ENCODE peak calls at places on chromosomes 7 and 10, in nine cellular contexts. V is Peyer's patch; L is BE2C; X is cardiac muscle cell; H is cardiac fibroblast; Y is AG04449; P is choroid plexus epithelial cell; B is CD8-positive, alpha-beta T cell; I is stomach. J is an unnamed sample.

GRCh38 chr10:36597921-36598320 is 527.5 kb upstream of the ANKRD30A start:
- DNase-seq in P (no peak), B (no peak), V (no peak), I (no peak), H (no peak), L (no peak), X (no peak), Y (no peak), J (no peak)

GRCh38 chr10:75462865-75463264 is 31.4 kb downstream of the LRMDA start:
- DNase-seq in H (no peak), L (no peak), X (no peak), V (no peak), Y (no peak), I (no peak), B (no peak), P (no peak), J (no peak)

GRCh38 chr10:116688241-116688711 is 54.1 kb downstream of the HSPA12A start:
- DNase-seq in X (no peak), P (peak; percentile 75), Y (no peak), I (no peak), V (no peak), L (no peak), H (peak; percentile 66), B (no peak), J (no peak)

GRCh38 chr7:54827719-54828118 is 68.7 kb upstream of the SEC61G start:
- DNase-seq in V (no peak), I (no peak), H (no peak), P (no peak), X (no peak), B (no peak), L (no peak), Y (no peak), J (no peak)

GRCh38 chr10:49484501-49485230 is 54.3 kb downstream of the ERCC6 start:
- DNase-seq in Y (peak; percentile 56), I (no peak), B (no peak), H (peak; percentile 78), L (no peak), P (peak; percentile 82), V (no peak), X (no peak), J (no peak)

GRCh38 chr10:125152646-125153368 is 7.6 kb downstream of the CTBP2 start:
- DNase-seq in I (peak; percentile 72), V (no peak), P (peak; percentile 40), B (no peak), X (no peak), L (no peak), H (no peak), Y (no peak), J (no peak)

GRCh38 chr10:77949167-77949566 is 22.6 kb upstream of the DLG5 start:
- DNase-seq in P (peak; percentile 50), V (no peak), Y (no peak), I (no peak), X (peak; percentile 64), H (peak; percentile 66), B (no peak), L (peak; percentile 17), J (no peak)

GRCh38 chr7:105943486-105943885 is 19.6 kb upstream of the CDHR3 start:
- DNase-seq in Y (no peak), V (no peak), L (no peak), P (no peak), H (no peak), X (no peak), I (no peak), B (no peak), J (no peak)

GRCh38 chr10:89744021-89744420 is 42.6 kb downstream of the KIF20B start:
- DNase-seq in X (no peak), Y (peak; percentile 5), H (peak; percentile 45), I (no peak), P (peak; percentile 56), L (no peak), V (no peak), B (no peak), J (no peak)

GRCh38 chr7:79529896-79530235 is 76.4 kb upstream of the MAGI2 start:
- DNase-seq in X (no peak), H (peak; percentile 32), I (no peak), B (no peak), L (no peak), P (peak; percentile 47), V (no peak), Y (no peak), J (no peak)

GRCh38 chr10:26555719-26556368 is 117.7 kb downstream of the APBB1IP start:
- DNase-seq in I (peak; percentile 69), L (no peak), P (peak; percentile 26), X (no peak), H (peak; percentile 82), B (no peak), Y (no peak), V (no peak), J (no peak)

GRCh38 chr10:54148508-54148907 is 652.5 kb downstream of the PCDH15 start:
- DNase-seq in L (no peak), B (no peak), X (no peak), P (no peak), Y (no peak), V (no peak), H (no peak), I (no peak), J (no peak)

GRCh38 chr7:98240961-98241673 is 10.9 kb downstream of the TECPR1 start:
- DNase-seq in Y (no peak), P (peak; percentile 70), I (peak; percentile 72), X (peak; percentile 70), B (peak; percentile 17), V (peak; percentile 29), L (peak; percentile 63), H (peak; percentile 55), J (no peak)

GRCh38 chr7:41272664-41273063 is 430.2 kb downstream of the INHBA start:
- DNase-seq in X (no peak), L (no peak), Y (no peak), B (no peak), P (no peak), V (no peak), H (no peak), I (no peak), J (no peak)

GRCh38 chr7:41274179-41274578 is 428.7 kb downstream of the INHBA start:
- DNase-seq in V (no peak), X (no peak), B (no peak), H (no peak), I (no peak), P (no peak), Y (no peak), L (no peak), J (no peak)

GRCh38 chr7:41280491-41280890 is 422.4 kb downstream of the INHBA start:
- DNase-seq in H (no peak), V (no peak), L (no peak), B (no peak), P (no peak), X (no peak), Y (no peak), I (no peak), J (no peak)

DNA sequence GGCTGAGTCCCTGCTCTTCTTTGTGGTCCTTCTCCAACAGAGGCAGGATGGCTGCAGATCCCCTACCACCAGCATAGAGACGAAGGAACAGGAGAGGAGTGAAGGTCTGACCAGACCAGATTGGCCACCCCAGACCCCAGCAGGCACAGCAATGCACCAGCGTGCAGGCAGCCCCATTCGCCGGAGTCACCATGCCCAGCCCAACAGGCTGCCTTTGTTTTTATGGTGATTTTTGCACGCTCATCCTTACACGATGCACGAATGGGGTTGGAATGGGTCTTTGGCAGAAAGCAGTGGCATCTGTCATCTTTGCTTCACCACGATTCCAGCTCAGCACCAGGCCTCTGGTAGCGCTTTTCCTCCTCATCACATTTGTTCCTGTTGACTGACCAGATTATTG is 427.6 kb downstream of the INHBA start:
- DNase-seq in P (no peak), H (no peak), B (no peak), Y (no peak), V (no peak), X (no peak), L (no peak), I (no peak), J (no peak)
- TF ChIP-seq CTCF in P (no peak), H (no peak), B (no peak), Y (no peak), V (no peak), X (no peak), L (no peak), I (no peak), J (no peak)

DNA sequence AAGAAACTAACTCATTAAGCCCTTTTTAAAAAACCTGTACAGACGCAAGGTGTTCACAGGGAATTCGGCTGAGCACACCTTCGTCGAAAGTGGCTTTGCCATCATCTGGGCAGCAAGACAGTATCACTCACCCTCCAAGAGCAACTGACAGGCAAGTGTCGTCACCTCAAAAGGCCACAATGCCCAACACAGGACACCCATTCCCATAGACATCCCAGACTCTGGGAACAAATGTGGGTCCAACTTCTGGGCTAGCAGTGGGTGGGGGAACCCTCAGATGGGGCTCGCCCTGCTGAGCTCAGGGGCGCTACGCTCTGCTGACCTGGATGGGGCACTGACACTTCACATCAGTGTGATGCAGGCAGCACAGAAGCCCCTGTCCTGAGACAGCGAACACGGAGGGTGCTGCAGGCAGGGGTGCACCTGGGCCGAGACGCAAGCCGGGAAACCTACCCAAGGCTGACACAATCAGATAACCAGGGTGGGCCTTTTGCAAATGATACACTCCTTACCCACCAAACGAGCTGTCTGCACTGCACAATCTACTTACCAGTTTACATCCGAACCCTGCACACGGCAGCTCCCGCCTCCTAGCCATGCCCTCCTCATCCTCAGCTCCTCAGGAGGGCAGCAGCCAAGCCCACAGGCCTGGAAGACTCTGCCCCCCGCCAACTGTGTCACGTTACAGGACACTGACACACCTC is 1.7 kb downstream of the DIP2C start:
- DNase-seq in B (no peak), L (no peak), Y (no peak), V (no peak), I (no peak), H (no peak), X (no peak), P (no peak), J (no peak)
- H3K4me3 ChIP-seq in B (no peak overlapping the region), L (no peak overlapping the region), Y (peak overlapping the region; percentile 73), V (no peak overlapping the region), I (peak overlapping the region; percentile 74), H (peak overlapping the region; percentile 69), X (no peak overlapping the region), P (peak overlapping the region; percentile 80), J (no peak overlapping the region)

DNA sequence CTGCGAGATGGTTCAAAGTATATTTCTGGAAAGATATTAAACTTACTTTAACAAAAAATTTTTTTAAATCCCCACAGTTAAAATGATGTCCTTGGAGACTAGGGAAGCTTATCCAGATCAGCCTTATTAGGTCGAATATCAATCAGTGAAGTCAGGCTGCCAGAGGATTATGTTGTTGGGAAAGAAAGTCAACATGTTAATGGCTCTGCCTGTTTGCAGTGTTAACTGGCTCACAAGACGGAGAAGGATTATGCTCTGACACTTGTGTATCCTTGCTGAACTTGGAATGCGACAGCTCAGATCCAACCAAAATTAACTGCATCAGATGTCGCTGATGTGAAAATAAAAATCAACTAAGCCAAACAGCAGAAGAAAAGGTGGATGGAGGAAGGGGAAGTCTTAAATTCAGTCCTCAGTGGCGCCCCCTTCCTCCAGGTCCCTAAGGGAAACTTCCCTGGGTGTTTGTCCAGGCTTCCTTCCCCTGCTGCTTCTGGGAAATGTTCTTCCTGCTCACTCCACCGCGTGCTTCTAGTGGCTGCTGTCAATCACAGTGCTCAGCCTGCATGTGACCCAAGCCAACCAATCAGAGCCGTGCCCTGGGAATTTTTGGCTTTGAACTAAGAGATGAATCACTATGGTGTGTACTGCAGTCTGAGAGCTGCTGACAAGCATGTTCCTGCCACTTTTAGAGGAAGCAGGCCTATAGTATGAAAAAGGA is 690.4 kb upstream of the NRP1 start:
- DNase-seq in X (no peak), L (peak; percentile 40), V (no peak), I (no peak), Y (no peak), B (no peak), H (peak; percentile 63), P (peak; percentile 50), J (no peak)
- TF ChIP-seq CTCF in X (no peak), L (peak; percentile 34), V (no peak), I (no peak), Y (no peak), B (no peak), H (no peak), P (peak; percentile 19), J (no peak)

GRCh38 chr10:13366891-13367290 is 18.8 kb upstream of the SEPHS1 start:
- DNase-seq in V (no peak), I (no peak), H (no peak), P (no peak), B (no peak), X (no peak), Y (no peak), L (no peak), J (no peak)
- H3K4me3 ChIP-seq in V (no peak overlapping the region), I (no peak overlapping the region), H (no peak overlapping the region), P (no peak overlapping the region), B (no peak overlapping the region), X (no peak overlapping the region), Y (no peak overlapping the region), L (no peak overlapping the region), J (no peak overlapping the region)